ENCODE peak calls at places on chromosome 4, in four cellular contexts. One of them, this sample, is unnamed.

GRCh38 chr4:177001271-177002175 is 208.8 kb upstream of the VEGFC start:
- DNase-seq in K562: no peak
- DNase-seq in HCT116: no peak
- DNase-seq in HepG2: no peak
- DNase-seq in this sample: no peak

GRCh38 chr4:132818091-132818490 is 331.0 kb upstream of the PCDH10 start:
- DNase-seq in K562: no peak
- DNase-seq in HCT116: no peak
- DNase-seq in HepG2: no peak
- DNase-seq in this sample: peak

GRCh38 chr4:155539746-155540145 is 126.9 kb upstream of the GUCY1A1 start:
- DNase-seq in HepG2: no peak
- DNase-seq in K562: no peak
- DNase-seq in HCT116: no peak
- DNase-seq in this sample: no peak

GRCh38 chr4:113809313-113809712 is 47.8 kb upstream of the CAMK2D start:
- DNase-seq in HCT116: no peak
- DNase-seq in HepG2: no peak
- DNase-seq in K562: no peak
- DNase-seq in this sample: no peak

GRCh38 chr4:102311912-102312311 is 33.4 kb downstream of the SLC39A8 start:
- DNase-seq in HepG2: no peak
- DNase-seq in HCT116: no peak
- DNase-seq in K562: no peak
- DNase-seq in this sample: no peak

GRCh38 chr4:109294468-109295020 is 7.9 kb downstream of the COL25A1 start:
- DNase-seq in HepG2: no peak
- DNase-seq in HCT116: no peak
- DNase-seq in K562: no peak
- DNase-seq in this sample: no peak

GRCh38 chr4:99315839-99316238 is 5.4 kb downstream of the ADH1B start:
- DNase-seq in HepG2: no peak
- DNase-seq in K562: no peak
- DNase-seq in HCT116: no peak
- DNase-seq in this sample: no peak

GRCh38 chr4:86898562-86898961 is 6.3 kb upstream of the C4orf36 start:
- DNase-seq in HepG2: no peak
- DNase-seq in HCT116: no peak
- DNase-seq in K562: no peak
- DNase-seq in this sample: no peak

GRCh38 chr4:153148796-153149195 is 55.4 kb upstream of the TRIM2 start:
- DNase-seq in HCT116: no peak
- DNase-seq in K562: no peak
- DNase-seq in HepG2: no peak
- DNase-seq in this sample: no peak

GRCh38 chr4:168162604-168163003 is 70.3 kb downstream of the ANXA10 start:
- DNase-seq in HepG2: no peak
- DNase-seq in HCT116: no peak
- DNase-seq in K562: no peak
- DNase-seq in this sample: no peak

GRCh38 chr4:130183096-130183495 is 1087.1 kb downstream of the C4orf33 start:
- DNase-seq in HCT116: no peak
- DNase-seq in K562: no peak
- DNase-seq in HepG2: no peak
- DNase-seq in this sample: no peak

GRCh38 chr4:2723751-2724150 is 32.4 kb downstream of the TNIP2 start:
- DNase-seq in HCT116: no peak
- DNase-seq in K562: no peak
- DNase-seq in HepG2: no peak
- DNase-seq in this sample: no peak

GRCh38 chr4:112234952-112235609 is 3.5 kb downstream of the AP1AR start:
- DNase-seq in HCT116: peak
- DNase-seq in HepG2: peak
- DNase-seq in K562: peak
- DNase-seq in this sample: peak

GRCh38 chr4:173500841-173501591 is 29.0 kb downstream of the HAND2 start:
- DNase-seq in HepG2: no peak
- DNase-seq in HCT116: no peak
- DNase-seq in K562: no peak
- DNase-seq in this sample: no peak

GRCh38 chr4:83858121-83858520 is 322.2 kb downstream of the GPAT3 start:
- DNase-seq in HepG2: no peak
- DNase-seq in HCT116: no peak
- DNase-seq in K562: no peak
- DNase-seq in this sample: no peak

GRCh38 chr4:184238072-184238743 is 20.5 kb upstream of the ENPP6 start:
- DNase-seq in HepG2: no peak
- DNase-seq in K562: no peak
- DNase-seq in HCT116: no peak
- DNase-seq in this sample: peak

GRCh38 chr4:155392486-155393184 is 15.9 kb upstream of the MAP9 start:
- DNase-seq in HCT116: peak
- DNase-seq in HepG2: peak
- DNase-seq in K562: no peak
- DNase-seq in this sample: no peak

GRCh38 chr4:88147799-88148217 is 10.6 kb downstream of the ABCG2 start:
- DNase-seq in HCT116: no peak
- DNase-seq in K562: no peak
- DNase-seq in HepG2: peak
- DNase-seq in this sample: no peak

GRCh38 chr4:94757192-94758140 is at the start of gene BMPR1B:
- DNase-seq in HepG2: no peak
- DNase-seq in HCT116: no peak
- DNase-seq in K562: no peak
- DNase-seq in this sample: peak

GRCh38 chr4:1763550-1764080 is 29.5 kb upstream of the FGFR3 start:
- DNase-seq in HepG2: peak
- DNase-seq in K562: peak
- DNase-seq in HCT116: no peak
- DNase-seq in this sample: peak

GRCh38 chr4:48909697-48910096 is 3.1 kb upstream of the OCIAD2 start:
- DNase-seq in HepG2: no peak
- DNase-seq in K562: no peak
- DNase-seq in HCT116: peak
- DNase-seq in this sample: peak

GRCh38 chr4:10354746-10355145 is 102.5 kb downstream of the ZNF518B start:
- DNase-seq in HCT116: no peak
- DNase-seq in HepG2: no peak
- DNase-seq in K562: no peak
- DNase-seq in this sample: no peak

GRCh38 chr4:113849771-113850170 is 88.2 kb upstream of the CAMK2D start:
- DNase-seq in K562: no peak
- DNase-seq in HCT116: no peak
- DNase-seq in HepG2: no peak
- DNase-seq in this sample: peak

GRCh38 chr4:6394671-6395081 is 77.7 kb downstream of the PPP2R2C start:
- DNase-seq in K562: no peak
- DNase-seq in HepG2: no peak
- DNase-seq in HCT116: no peak
- DNase-seq in this sample: no peak

GRCh38 chr4:35166437-35166836 is 1077.9 kb downstream of the ARAP2 start:
- DNase-seq in K562: no peak
- DNase-seq in HCT116: no peak
- DNase-seq in HepG2: no peak
- DNase-seq in this sample: no peak

GRCh38 chr4:111510535-111510934 is 634.7 kb upstream of the FAM241A start:
- DNase-seq in K562: no peak
- DNase-seq in HepG2: no peak
- DNase-seq in HCT116: no peak
- DNase-seq in this sample: no peak

GRCh38 chr4:169098054-169098896 is 88.2 kb upstream of the CBR4 start:
- DNase-seq in HCT116: no peak
- DNase-seq in K562: no peak
- DNase-seq in HepG2: no peak
- DNase-seq in this sample: no peak

GRCh38 chr4:34943719-34944386 is 1300.5 kb downstream of the ARAP2 start:
- DNase-seq in HepG2: no peak
- DNase-seq in HCT116: no peak
- DNase-seq in K562: no peak
- DNase-seq in this sample: no peak

GRCh38 chr4:113499696-113500095 is 261.8 kb downstream of the CAMK2D start:
- DNase-seq in K562: no peak
- DNase-seq in HCT116: no peak
- DNase-seq in HepG2: peak
- DNase-seq in this sample: no peak

GRCh38 chr4:74012130-74012529 is 13.7 kb upstream of the CXCL5 start:
- DNase-seq in HepG2: no peak
- DNase-seq in K562: no peak
- DNase-seq in HCT116: no peak
- DNase-seq in this sample: no peak

GRCh38 chr4:86451560-86452322 is 91.9 kb upstream of the MAPK10 start:
- DNase-seq in K562: no peak
- DNase-seq in HepG2: no peak
- DNase-seq in HCT116: no peak
- DNase-seq in this sample: peak

GRCh38 chr4:73434311-73434710 is 1.7 kb upstream of the AFP start:
- DNase-seq in K562: peak
- DNase-seq in HepG2: peak
- DNase-seq in HCT116: peak
- DNase-seq in this sample: peak

GRCh38 chr4:126071346-126072333 is 756.9 kb downstream of the FAT4 start:
- DNase-seq in K562: no peak
- DNase-seq in HCT116: no peak
- DNase-seq in HepG2: peak
- DNase-seq in this sample: peak

GRCh38 chr4:7877131-7877530 is 62.5 kb downstream of the AFAP1 start:
- DNase-seq in K562: no peak
- DNase-seq in HCT116: no peak
- DNase-seq in HepG2: no peak
- DNase-seq in this sample: no peak

GRCh38 chr4:152515678-152516077 is 20.2 kb downstream of the FBXW7 start:
- DNase-seq in HCT116: no peak
- DNase-seq in K562: no peak
- DNase-seq in HepG2: no peak
- DNase-seq in this sample: no peak

GRCh38 chr4:17665346-17665745 is 50.9 kb downstream of the MED28 start:
- DNase-seq in HepG2: no peak
- DNase-seq in K562: no peak
- DNase-seq in HCT116: no peak
- DNase-seq in this sample: no peak

GRCh38 chr4:108155373-108155772 is 13.4 kb downstream of the LEF1 start:
- DNase-seq in HCT116: no peak
- DNase-seq in HepG2: no peak
- DNase-seq in K562: no peak
- DNase-seq in this sample: no peak
- TF ChIP-seq RAD21 in HCT116: no peak
- TF ChIP-seq RAD21 in HepG2: no peak
- TF ChIP-seq RAD21 in K562: peak
- TF ChIP-seq RAD21 in this sample: peak

GRCh38 chr4:4590496-4590895 is 48.6 kb upstream of the STX18 start:
- DNase-seq in K562: no peak
- DNase-seq in HCT116: no peak
- DNase-seq in HepG2: no peak
- DNase-seq in this sample: no peak

GRCh38 chr4:4582653-4583052 is 40.8 kb upstream of the STX18 start:
- DNase-seq in HCT116: no peak
- DNase-seq in HepG2: no peak
- DNase-seq in K562: no peak
- DNase-seq in this sample: no peak

GRCh38 chr4:4580494-4580893 is 38.6 kb upstream of the STX18 start:
- DNase-seq in K562: no peak
- DNase-seq in HepG2: no peak
- DNase-seq in HCT116: no peak
- DNase-seq in this sample: no peak

GRCh38 chr4:4583606-4584005 is 41.8 kb upstream of the STX18 start:
- DNase-seq in HepG2: no peak
- DNase-seq in K562: no peak
- DNase-seq in HCT116: no peak
- DNase-seq in this sample: no peak

GRCh38 chr4:4585012-4585670 is 43.3 kb upstream of the STX18 start:
- DNase-seq in HCT116: no peak
- DNase-seq in K562: no peak
- DNase-seq in HepG2: no peak
- DNase-seq in this sample: no peak
- TF ChIP-seq ELF1 in HCT116: no peak
- TF ChIP-seq ELF1 in K562: no peak
- TF ChIP-seq ELF1 in HepG2: no peak
- TF ChIP-seq ELF1 in this sample: peak

DNA sequence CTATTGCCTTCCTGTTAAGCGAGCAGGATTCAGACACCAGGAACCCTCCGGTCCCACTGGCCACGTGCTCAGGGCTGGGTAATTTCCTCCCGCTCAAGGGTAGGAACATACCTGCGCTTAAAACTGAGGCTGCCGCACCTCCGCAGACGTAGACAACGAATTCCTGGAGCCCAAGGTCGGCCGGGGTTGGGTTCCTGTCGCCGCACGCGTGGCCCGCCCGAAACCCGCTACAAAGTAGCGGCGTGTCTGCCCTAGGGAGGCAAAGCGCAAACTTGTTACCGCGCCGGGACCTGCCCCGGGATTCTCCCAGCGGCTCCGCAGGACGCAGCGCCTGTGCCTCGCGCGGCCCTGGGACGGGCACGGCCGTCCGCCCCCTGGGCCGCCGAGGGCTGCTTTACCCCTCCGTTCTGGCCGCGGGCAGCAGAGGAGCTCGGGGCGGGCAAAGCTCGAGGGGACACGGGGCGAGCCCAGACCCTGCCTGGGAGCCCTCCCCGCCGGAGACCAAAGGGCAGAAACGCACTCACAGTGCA is 341 bp downstream of the ERVMER34-1 start:
- DNase-seq in HCT116: peak
- DNase-seq in HepG2: no peak
- DNase-seq in K562: no peak
- DNase-seq in this sample: no peak
- TF ChIP-seq RAD21 in HCT116: no peak
- TF ChIP-seq RAD21 in HepG2: no peak
- TF ChIP-seq RAD21 in K562: no peak
- TF ChIP-seq RAD21 in this sample: no peak

DNA sequence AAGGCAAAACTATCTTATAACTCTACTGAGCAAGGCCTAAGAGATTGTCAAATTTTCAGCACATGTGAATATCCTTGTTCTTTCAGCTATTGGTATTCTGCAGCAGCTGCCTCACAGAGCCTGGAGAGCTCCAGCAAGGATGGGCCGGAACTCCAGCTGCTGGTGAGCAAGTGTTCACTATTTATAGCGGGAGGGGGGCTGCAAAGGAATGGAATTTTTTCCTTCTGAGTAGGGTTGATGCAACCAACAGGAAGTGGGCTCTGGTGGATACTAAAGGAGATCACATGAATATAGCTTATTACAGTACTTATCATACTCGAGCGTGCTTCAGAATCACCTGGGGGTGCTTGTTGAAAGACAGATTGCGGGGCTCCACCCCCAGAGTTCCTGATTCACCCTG is 20.2 kb upstream of the SETD7 start:
- DNase-seq in HepG2: no peak
- DNase-seq in K562: no peak
- DNase-seq in HCT116: no peak
- DNase-seq in this sample: no peak
- TF ChIP-seq ELF1 in HepG2: no peak
- TF ChIP-seq ELF1 in K562: no peak
- TF ChIP-seq ELF1 in HCT116: no peak
- TF ChIP-seq ELF1 in this sample: no peak

This sample was measured in SK-N-SH.